ENCODE peak calls at places on chromosomes 13 and 19, in six cellular contexts. O is IMR-90, Z is neuronal stem cell, F is H1, S is trophoblast cell, G is mesenchymal stem cell. J is an unnamed sample.

GRCh38 chr13:30615851-30616311 is 1.8 kb upstream of the USPL1 start:
- DNase-seq in O (peak; percentile 41), Z (no peak), F (no peak), S (peak; percentile 34), G (peak; percentile 52), J (no peak)

GRCh38 chr19:44657211-44657921 is 13.7 kb downstream of the PVR start:
- DNase-seq in O (peak; percentile 68), Z (peak; percentile 61), F (peak; percentile 95), S (peak; percentile 74), G (peak; percentile 68), J (peak; percentile 86)

GRCh38 chr19:13637664-13638063 is 126.7 kb upstream of the MRI1 start:
- DNase-seq in O (peak; percentile 88), Z (no peak), F (no peak), S (no peak), G (no peak), J (no peak)

GRCh38 chr19:7226749-7227148 is 67.5 kb downstream of the INSR start:
- DNase-seq in O (no peak), Z (no peak), F (no peak), S (no peak), G (no peak), J (no peak)

GRCh38 chr13:98576215-98576945 is 527 bp downstream of the STK24 start:
- DNase-seq in O (no peak), Z (peak; percentile 29), F (no peak), S (no peak), G (no peak), J (no peak)

GRCh38 chr19:18364826-18365528 is 21.0 kb upstream of the GDF15 start:
- DNase-seq in O (peak; percentile 100), Z (no peak), F (no peak), S (peak; percentile 98), G (peak; percentile 100), J (no peak)

GRCh38 chr13:30479154-30479553 is 13.4 kb upstream of the HMGB1 start:
- DNase-seq in O (no peak), Z (no peak), F (no peak), S (no peak), G (no peak), J (no peak)

GRCh38 chr19:31517466-31518180 is 168.4 kb upstream of the TSHZ3 start:
- DNase-seq in O (no peak), Z (no peak), F (peak; percentile 36), S (no peak), G (no peak), J (no peak)

GRCh38 chr19:15897738-15898276 is at the start of gene CYP4F2:
- DNase-seq in O (no peak), Z (no peak), F (no peak), S (no peak), G (no peak), J (no peak)

GRCh38 chr13:95644611-95645052 is at the start of gene DZIP1:
- DNase-seq in O (peak; percentile 83), Z (peak; percentile 78), F (no peak), S (peak; percentile 69), G (peak; percentile 90), J (peak; percentile 96)
- H2BK5ac ChIP-seq in O (peak within 1 kb of the TSS; percentile 18), Z (peak within 1 kb of the TSS; percentile 90), F (no peak within 1 kb of the TSS), S (peak within 1 kb of the TSS; percentile 7), G (peak within 1 kb of the TSS; percentile 87), J (no peak within 1 kb of the TSS)

GRCh38 chr19:1027953-1028902 is 1.8 kb downstream of the CNN2 start:
- DNase-seq in O (peak; percentile 95), Z (peak; percentile 79), F (peak; percentile 77), S (peak; percentile 47), G (peak; percentile 95), J (peak; percentile 77)
- H4K8ac ChIP-seq in O (peak overlapping the region; percentile 90), Z (no peak overlapping the region), F (peak overlapping the region; percentile 35), S (peak overlapping the region; percentile 59), G (peak overlapping the region; percentile 36), J (no peak overlapping the region)

DNA sequence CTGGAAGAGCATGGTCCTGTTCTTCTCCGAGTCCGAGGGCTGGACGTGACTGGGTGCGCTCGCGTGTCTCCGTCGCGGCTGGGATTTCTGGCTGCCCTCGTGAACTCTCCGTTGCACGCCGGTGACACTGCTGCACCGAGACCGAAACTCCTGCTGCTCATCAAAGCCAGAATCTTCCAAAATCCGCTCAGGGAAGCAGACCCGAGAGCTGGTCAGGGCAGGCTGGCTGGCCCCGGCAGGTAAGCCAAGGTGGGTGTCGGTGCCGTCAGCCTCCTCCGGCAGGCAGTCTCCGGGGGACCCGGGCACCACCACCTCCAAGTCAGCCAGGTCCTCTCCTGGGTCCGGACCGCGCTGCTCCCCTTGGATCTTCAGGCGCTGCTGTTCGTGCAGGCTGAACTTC is 119.9 kb downstream of the TBC1D4 start:
- DNase-seq in O (no peak), Z (no peak), F (no peak), S (no peak), G (no peak), J (no peak)
- H3K14ac ChIP-seq in O (no peak overlapping the region), Z (no peak overlapping the region), F (no peak overlapping the region), S (no peak overlapping the region), G (no peak overlapping the region), J (no peak overlapping the region)

GRCh38 chr19:51810228-51810627 is 15.3 kb downstream of the FPR3 start:
- DNase-seq in O (no peak), Z (no peak), F (no peak), S (peak; percentile 93), G (no peak), J (no peak)

GRCh38 chr19:51807111-51807701 is 12.2 kb downstream of the FPR3 start:
- DNase-seq in O (no peak), Z (no peak), F (peak; percentile 42), S (peak; percentile 96), G (no peak), J (peak; percentile 28)

GRCh38 chr19:51809787-51810186 is 14.8 kb downstream of the FPR3 start:
- DNase-seq in O (no peak), Z (no peak), F (no peak), S (peak; percentile 85), G (no peak), J (no peak)

GRCh38 chr19:51808333-51808986 is 13.5 kb downstream of the FPR3 start:
- DNase-seq in O (no peak), Z (no peak), F (no peak), S (peak; percentile 95), G (no peak), J (no peak)

DNA sequence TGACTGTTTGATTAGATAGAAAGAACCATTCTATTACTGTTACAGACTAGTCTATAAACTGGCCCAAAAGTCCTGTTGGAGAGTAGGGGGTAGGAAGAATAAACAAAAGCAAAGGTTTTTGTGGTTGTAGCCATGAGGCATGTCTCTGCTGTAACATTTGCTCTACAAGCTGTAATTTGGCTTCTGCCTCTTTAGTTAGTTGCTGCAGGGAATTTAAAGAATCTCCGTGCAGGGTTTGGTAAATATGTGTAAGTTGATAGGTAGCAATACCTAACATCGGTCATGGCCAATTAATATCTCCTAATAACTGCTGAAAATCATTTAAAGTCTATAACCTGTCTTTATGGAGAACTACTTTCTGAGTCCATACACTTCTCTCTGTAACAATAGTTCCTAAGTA is 13.0 kb downstream of the FPR3 start:
- DNase-seq in O (no peak), Z (no peak), F (no peak), S (peak; percentile 52), G (no peak), J (no peak)
- H2BK5ac ChIP-seq in O (no peak overlapping the region), Z (no peak overlapping the region), F (no peak overlapping the region), S (no peak overlapping the region), G (no peak overlapping the region), J (no peak overlapping the region)

J was measured in H9.